ENCODE peak calls at places on chromosomes 16 and 17, in seven cellular contexts. One of them, this sample, is unnamed.

GRCh38 chr17:882827-883585 is 96.6 kb downstream of the NXN start:
- DNase-seq in activated naive CD8-positive, alpha-beta T cell treated with anti-CD3 and anti-CD28 coated beads for 36 hours: no peak
- DNase-seq in fibroblast of mammary gland: peak
- DNase-seq in Karpas-422: peak
- DNase-seq in CD4-positive, CD25-positive, alpha-beta regulatory T cell: no peak
- DNase-seq in HS-27A: no peak
- DNase-seq in stimulated activated CD4-positive, alpha-beta T cell treated with anti-CD3 and anti-CD28 coated beads, Interleukin-2, amount 100 ng/mL, for 48 hours: no peak
- DNase-seq in this sample: no peak

GRCh38 chr17:78341559-78342437 is 18.1 kb downstream of the SOCS3 start:
- DNase-seq in activated naive CD8-positive, alpha-beta T cell treated with anti-CD3 and anti-CD28 coated beads for 36 hours: no peak
- DNase-seq in fibroblast of mammary gland: peak
- DNase-seq in Karpas-422: no peak
- DNase-seq in CD4-positive, CD25-positive, alpha-beta regulatory T cell: no peak
- DNase-seq in HS-27A: no peak
- DNase-seq in stimulated activated CD4-positive, alpha-beta T cell treated with anti-CD3 and anti-CD28 coated beads, Interleukin-2, amount 100 ng/mL, for 48 hours: no peak
- DNase-seq in this sample: no peak

GRCh38 chr16:52069866-52070265 is 477.1 kb downstream of the TOX3 start:
- DNase-seq in activated naive CD8-positive, alpha-beta T cell treated with anti-CD3 and anti-CD28 coated beads for 36 hours: no peak
- DNase-seq in fibroblast of mammary gland: peak
- DNase-seq in Karpas-422: peak
- DNase-seq in CD4-positive, CD25-positive, alpha-beta regulatory T cell: no peak
- DNase-seq in HS-27A: no peak
- DNase-seq in stimulated activated CD4-positive, alpha-beta T cell treated with anti-CD3 and anti-CD28 coated beads, Interleukin-2, amount 100 ng/mL, for 48 hours: no peak
- DNase-seq in this sample: no peak

GRCh38 chr17:43581581-43581980 is 35.4 kb upstream of the ETV4 start:
- DNase-seq in activated naive CD8-positive, alpha-beta T cell treated with anti-CD3 and anti-CD28 coated beads for 36 hours: no peak
- DNase-seq in fibroblast of mammary gland: no peak
- DNase-seq in Karpas-422: no peak
- DNase-seq in CD4-positive, CD25-positive, alpha-beta regulatory T cell: no peak
- DNase-seq in HS-27A: no peak
- DNase-seq in stimulated activated CD4-positive, alpha-beta T cell treated with anti-CD3 and anti-CD28 coated beads, Interleukin-2, amount 100 ng/mL, for 48 hours: no peak
- DNase-seq in this sample: no peak

GRCh38 chr17:15220785-15221184 is 44.3 kb downstream of the PMP22 start:
- DNase-seq in activated naive CD8-positive, alpha-beta T cell treated with anti-CD3 and anti-CD28 coated beads for 36 hours: no peak
- DNase-seq in fibroblast of mammary gland: peak
- DNase-seq in Karpas-422: no peak
- DNase-seq in CD4-positive, CD25-positive, alpha-beta regulatory T cell: no peak
- DNase-seq in HS-27A: no peak
- DNase-seq in stimulated activated CD4-positive, alpha-beta T cell treated with anti-CD3 and anti-CD28 coated beads, Interleukin-2, amount 100 ng/mL, for 48 hours: no peak
- DNase-seq in this sample: no peak

GRCh38 chr17:32330142-32330541 is 11.8 kb downstream of the C17orf75 start:
- DNase-seq in activated naive CD8-positive, alpha-beta T cell treated with anti-CD3 and anti-CD28 coated beads for 36 hours: no peak
- DNase-seq in fibroblast of mammary gland: no peak
- DNase-seq in Karpas-422: no peak
- DNase-seq in CD4-positive, CD25-positive, alpha-beta regulatory T cell: no peak
- DNase-seq in HS-27A: no peak
- DNase-seq in stimulated activated CD4-positive, alpha-beta T cell treated with anti-CD3 and anti-CD28 coated beads, Interleukin-2, amount 100 ng/mL, for 48 hours: no peak
- DNase-seq in this sample: no peak

GRCh38 chr17:43846963-43847369 is at the start of gene CD300LG:
- DNase-seq in activated naive CD8-positive, alpha-beta T cell treated with anti-CD3 and anti-CD28 coated beads for 36 hours: no peak
- DNase-seq in fibroblast of mammary gland: no peak
- DNase-seq in Karpas-422: no peak
- DNase-seq in CD4-positive, CD25-positive, alpha-beta regulatory T cell: no peak
- DNase-seq in HS-27A: no peak
- DNase-seq in stimulated activated CD4-positive, alpha-beta T cell treated with anti-CD3 and anti-CD28 coated beads, Interleukin-2, amount 100 ng/mL, for 48 hours: no peak
- DNase-seq in this sample: no peak

GRCh38 chr16:17067882-17068281 is 402.9 kb downstream of the XYLT1 start:
- DNase-seq in activated naive CD8-positive, alpha-beta T cell treated with anti-CD3 and anti-CD28 coated beads for 36 hours: no peak
- DNase-seq in fibroblast of mammary gland: no peak
- DNase-seq in Karpas-422: no peak
- DNase-seq in CD4-positive, CD25-positive, alpha-beta regulatory T cell: no peak
- DNase-seq in HS-27A: no peak
- DNase-seq in stimulated activated CD4-positive, alpha-beta T cell treated with anti-CD3 and anti-CD28 coated beads, Interleukin-2, amount 100 ng/mL, for 48 hours: no peak
- DNase-seq in this sample: no peak

GRCh38 chr17:45809484-45809883 is 25.4 kb downstream of the CRHR1 start:
- DNase-seq in activated naive CD8-positive, alpha-beta T cell treated with anti-CD3 and anti-CD28 coated beads for 36 hours: no peak
- DNase-seq in fibroblast of mammary gland: no peak
- DNase-seq in Karpas-422: no peak
- DNase-seq in CD4-positive, CD25-positive, alpha-beta regulatory T cell: no peak
- DNase-seq in HS-27A: no peak
- DNase-seq in stimulated activated CD4-positive, alpha-beta T cell treated with anti-CD3 and anti-CD28 coated beads, Interleukin-2, amount 100 ng/mL, for 48 hours: no peak
- DNase-seq in this sample: no peak

GRCh38 chr16:84960942-84961341 is 50.4 kb downstream of the ZDHHC7 start:
- DNase-seq in activated naive CD8-positive, alpha-beta T cell treated with anti-CD3 and anti-CD28 coated beads for 36 hours: no peak
- DNase-seq in fibroblast of mammary gland: no peak
- DNase-seq in Karpas-422: no peak
- DNase-seq in CD4-positive, CD25-positive, alpha-beta regulatory T cell: no peak
- DNase-seq in HS-27A: no peak
- DNase-seq in stimulated activated CD4-positive, alpha-beta T cell treated with anti-CD3 and anti-CD28 coated beads, Interleukin-2, amount 100 ng/mL, for 48 hours: no peak
- DNase-seq in this sample: no peak

GRCh38 chr16:46883353-46883689 is 841 bp upstream of the GPT2 start:
- DNase-seq in activated naive CD8-positive, alpha-beta T cell treated with anti-CD3 and anti-CD28 coated beads for 36 hours: no peak
- DNase-seq in fibroblast of mammary gland: no peak
- DNase-seq in Karpas-422: no peak
- DNase-seq in CD4-positive, CD25-positive, alpha-beta regulatory T cell: no peak
- DNase-seq in HS-27A: no peak
- DNase-seq in stimulated activated CD4-positive, alpha-beta T cell treated with anti-CD3 and anti-CD28 coated beads, Interleukin-2, amount 100 ng/mL, for 48 hours: peak
- DNase-seq in this sample: no peak

GRCh38 chr17:77781536-77781935 is 177.0 kb upstream of the TNRC6C start:
- DNase-seq in activated naive CD8-positive, alpha-beta T cell treated with anti-CD3 and anti-CD28 coated beads for 36 hours: no peak
- DNase-seq in fibroblast of mammary gland: no peak
- DNase-seq in Karpas-422: no peak
- DNase-seq in CD4-positive, CD25-positive, alpha-beta regulatory T cell: no peak
- DNase-seq in HS-27A: no peak
- DNase-seq in stimulated activated CD4-positive, alpha-beta T cell treated with anti-CD3 and anti-CD28 coated beads, Interleukin-2, amount 100 ng/mL, for 48 hours: no peak
- DNase-seq in this sample: no peak

GRCh38 chr17:68576811-68577551 is 24.2 kb downstream of the FAM20A start:
- DNase-seq in activated naive CD8-positive, alpha-beta T cell treated with anti-CD3 and anti-CD28 coated beads for 36 hours: no peak
- DNase-seq in fibroblast of mammary gland: peak
- DNase-seq in Karpas-422: peak
- DNase-seq in CD4-positive, CD25-positive, alpha-beta regulatory T cell: no peak
- DNase-seq in HS-27A: no peak
- DNase-seq in stimulated activated CD4-positive, alpha-beta T cell treated with anti-CD3 and anti-CD28 coated beads, Interleukin-2, amount 100 ng/mL, for 48 hours: no peak
- DNase-seq in this sample: no peak

GRCh38 chr17:43834106-43834505 is 1.2 kb upstream of the MPP3 start:
- DNase-seq in activated naive CD8-positive, alpha-beta T cell treated with anti-CD3 and anti-CD28 coated beads for 36 hours: no peak
- DNase-seq in fibroblast of mammary gland: peak
- DNase-seq in Karpas-422: no peak
- DNase-seq in CD4-positive, CD25-positive, alpha-beta regulatory T cell: no peak
- DNase-seq in HS-27A: no peak
- DNase-seq in stimulated activated CD4-positive, alpha-beta T cell treated with anti-CD3 and anti-CD28 coated beads, Interleukin-2, amount 100 ng/mL, for 48 hours: no peak
- DNase-seq in this sample: no peak

GRCh38 chr17:39668141-39668924 is at the start of gene PNMT:
- DNase-seq in activated naive CD8-positive, alpha-beta T cell treated with anti-CD3 and anti-CD28 coated beads for 36 hours: peak
- DNase-seq in fibroblast of mammary gland: peak
- DNase-seq in Karpas-422: peak
- DNase-seq in CD4-positive, CD25-positive, alpha-beta regulatory T cell: peak
- DNase-seq in HS-27A: no peak
- DNase-seq in stimulated activated CD4-positive, alpha-beta T cell treated with anti-CD3 and anti-CD28 coated beads, Interleukin-2, amount 100 ng/mL, for 48 hours: peak
- DNase-seq in this sample: no peak

This sample was measured in retinal pigment epithelial cell.